ENCODE peak calls at places on chromosomes 11 and 22, in six cellular contexts. One of them, this sample, is unnamed.

GRCh38 chr22:50048066-50048765 is 9.9 kb downstream of the TTLL8 start:
- DNase-seq in OCI-LY7: no peak
- DNase-seq in body of pancreas: no peak
- DNase-seq in LNCaP clone FGC: no peak
- DNase-seq in ovary: no peak
- DNase-seq in GM12865: no peak
- DNase-seq in this sample: no peak

GRCh38 chr11:117809236-117810055 is 12.4 kb upstream of the DSCAML1 start:
- DNase-seq in ovary: peak
- DNase-seq in GM12865: peak
- DNase-seq in OCI-LY7: no peak
- DNase-seq in body of pancreas: peak
- DNase-seq in LNCaP clone FGC: no peak
- DNase-seq in this sample: peak

GRCh38 chr22:49019737-49020136 is 807.9 kb downstream of the BRD1 start:
- DNase-seq in LNCaP clone FGC: no peak
- DNase-seq in GM12865: no peak
- DNase-seq in body of pancreas: no peak
- DNase-seq in OCI-LY7: no peak
- DNase-seq in ovary: no peak
- DNase-seq in this sample: no peak

GRCh38 chr11:122642472-122642922 is 13.0 kb upstream of the UBASH3B start:
- DNase-seq in ovary: no peak
- DNase-seq in body of pancreas: peak
- DNase-seq in OCI-LY7: no peak
- DNase-seq in GM12865: no peak
- DNase-seq in LNCaP clone FGC: no peak
- DNase-seq in this sample: peak

GRCh38 chr11:47656284-47656915 is 14.0 kb upstream of the MTCH2 start:
- DNase-seq in body of pancreas: no peak
- DNase-seq in LNCaP clone FGC: no peak
- DNase-seq in OCI-LY7: no peak
- DNase-seq in ovary: no peak
- DNase-seq in GM12865: no peak
- DNase-seq in this sample: no peak

GRCh38 chr11:73141309-73142127 is 600 bp downstream of the FCHSD2 start:
- DNase-seq in body of pancreas: peak
- DNase-seq in OCI-LY7: peak
- DNase-seq in ovary: peak
- DNase-seq in GM12865: peak
- DNase-seq in LNCaP clone FGC: no peak
- DNase-seq in this sample: peak

GRCh38 chr11:58524232-58525036 is 16.5 kb upstream of the OR5B21 start:
- DNase-seq in OCI-LY7: peak
- DNase-seq in LNCaP clone FGC: peak
- DNase-seq in body of pancreas: peak
- DNase-seq in ovary: peak
- DNase-seq in GM12865: peak
- DNase-seq in this sample: peak

GRCh38 chr11:12175694-12176241 is 65.4 kb downstream of the MICAL2 start:
- DNase-seq in GM12865: peak
- DNase-seq in body of pancreas: no peak
- DNase-seq in LNCaP clone FGC: no peak
- DNase-seq in ovary: no peak
- DNase-seq in OCI-LY7: no peak
- DNase-seq in this sample: peak

GRCh38 chr22:47567741-47568140 is 805.3 kb downstream of the TBC1D22A start:
- DNase-seq in GM12865: no peak
- DNase-seq in ovary: no peak
- DNase-seq in body of pancreas: no peak
- DNase-seq in LNCaP clone FGC: no peak
- DNase-seq in OCI-LY7: no peak
- DNase-seq in this sample: no peak

GRCh38 chr11:124758355-124759267 is 3.5 kb downstream of the ESAM start:
- DNase-seq in GM12865: peak
- DNase-seq in ovary: peak
- DNase-seq in body of pancreas: peak
- DNase-seq in OCI-LY7: peak
- DNase-seq in LNCaP clone FGC: no peak
- DNase-seq in this sample: peak

GRCh38 chr22:21761086-21761485 is 25.5 kb upstream of the YPEL1 start:
- DNase-seq in GM12865: peak
- DNase-seq in body of pancreas: no peak
- DNase-seq in LNCaP clone FGC: no peak
- DNase-seq in OCI-LY7: no peak
- DNase-seq in ovary: no peak
- DNase-seq in this sample: no peak

GRCh38 chr11:110429614-110430266 is at the start of gene FDX1:
- DNase-seq in body of pancreas: peak
- DNase-seq in ovary: peak
- DNase-seq in GM12865: peak
- DNase-seq in LNCaP clone FGC: no peak
- DNase-seq in OCI-LY7: peak
- DNase-seq in this sample: peak
- TF ChIP-seq CTCF in body of pancreas: peak
- TF ChIP-seq CTCF in ovary: peak
- TF ChIP-seq CTCF in GM12865: peak
- TF ChIP-seq CTCF in LNCaP clone FGC: peak
- TF ChIP-seq CTCF in OCI-LY7: peak
- TF ChIP-seq CTCF in this sample: peak

DNA sequence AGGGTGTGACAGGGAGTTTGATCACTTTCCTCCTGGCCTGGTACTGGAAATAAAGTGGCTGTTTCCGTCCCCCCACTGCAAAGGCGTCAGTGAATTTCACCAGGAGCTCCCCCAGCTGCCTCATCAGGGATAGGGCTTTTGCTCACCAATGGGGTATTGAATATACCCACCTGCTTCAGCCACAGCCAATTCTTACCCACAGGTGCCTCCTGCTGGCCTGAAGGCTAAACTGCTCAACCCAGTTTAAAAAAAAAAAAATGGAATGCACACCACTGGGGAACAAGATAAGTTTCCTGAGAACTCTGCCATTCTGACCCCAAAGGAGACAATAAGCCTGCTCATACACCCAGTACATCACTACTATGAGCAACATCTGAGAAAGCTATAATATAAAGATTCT is 65.3 kb upstream of the MS4A8 start:
- DNase-seq in OCI-LY7: peak
- DNase-seq in ovary: no peak
- DNase-seq in LNCaP clone FGC: no peak
- DNase-seq in GM12865: peak
- DNase-seq in body of pancreas: no peak
- DNase-seq in this sample: no peak
- TF ChIP-seq CTCF in OCI-LY7: peak
- TF ChIP-seq CTCF in ovary: no peak
- TF ChIP-seq CTCF in LNCaP clone FGC: peak
- TF ChIP-seq CTCF in GM12865: peak
- TF ChIP-seq CTCF in body of pancreas: no peak
- TF ChIP-seq CTCF in this sample: no peak

DNA sequence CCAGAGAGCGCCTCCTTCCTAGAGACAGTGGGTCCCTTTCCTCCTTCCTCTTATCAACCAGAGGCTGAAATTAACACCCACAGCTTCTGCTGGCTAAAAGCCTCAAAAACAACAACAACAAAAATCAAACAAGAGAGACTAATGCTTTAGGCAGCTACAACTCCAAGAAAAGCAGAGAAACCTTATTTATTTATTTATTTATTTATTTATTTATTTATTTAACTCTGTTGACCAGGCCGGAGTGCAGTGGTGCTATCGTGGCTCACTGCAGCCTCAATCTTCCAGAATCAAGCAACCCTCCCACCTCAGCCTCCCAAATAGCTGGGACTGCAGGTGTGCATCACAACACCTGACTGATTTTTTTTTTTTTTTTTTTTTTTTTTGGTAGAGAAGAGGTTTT is 2.6 kb upstream of the B3GNT6 start:
- DNase-seq in OCI-LY7: no peak
- DNase-seq in body of pancreas: no peak
- DNase-seq in ovary: no peak
- DNase-seq in GM12865: no peak
- DNase-seq in LNCaP clone FGC: no peak
- DNase-seq in this sample: no peak
- TF ChIP-seq CTCF in OCI-LY7: no peak
- TF ChIP-seq CTCF in body of pancreas: no peak
- TF ChIP-seq CTCF in ovary: no peak
- TF ChIP-seq CTCF in GM12865: no peak
- TF ChIP-seq CTCF in LNCaP clone FGC: no peak
- TF ChIP-seq CTCF in this sample: no peak

DNA sequence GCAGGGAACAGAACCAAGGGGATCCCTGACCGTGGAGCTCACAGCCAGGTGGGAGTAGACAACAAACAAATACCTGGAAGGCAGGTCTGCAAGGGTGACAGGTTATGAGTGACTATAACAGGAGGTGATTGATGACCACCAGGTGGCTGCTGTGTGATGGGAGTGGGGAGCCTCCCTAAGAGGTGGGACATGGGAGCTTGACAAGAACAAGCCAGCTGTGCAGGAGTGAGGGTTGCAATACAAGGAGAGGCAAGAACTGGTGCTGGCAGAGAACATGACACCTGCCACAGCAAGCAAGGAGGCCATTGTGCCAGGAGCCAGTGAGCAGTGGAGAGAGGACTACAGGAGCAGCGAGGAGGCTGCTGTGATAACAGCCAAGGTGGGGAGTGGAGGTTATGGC is 20.5 kb downstream of the MFNG start:
- DNase-seq in GM12865: no peak
- DNase-seq in OCI-LY7: no peak
- DNase-seq in body of pancreas: no peak
- DNase-seq in LNCaP clone FGC: no peak
- DNase-seq in ovary: no peak
- DNase-seq in this sample: no peak
- TF ChIP-seq CTCF in GM12865: no peak
- TF ChIP-seq CTCF in OCI-LY7: peak
- TF ChIP-seq CTCF in body of pancreas: no peak
- TF ChIP-seq CTCF in LNCaP clone FGC: no peak
- TF ChIP-seq CTCF in ovary: no peak
- TF ChIP-seq CTCF in this sample: no peak

DNA sequence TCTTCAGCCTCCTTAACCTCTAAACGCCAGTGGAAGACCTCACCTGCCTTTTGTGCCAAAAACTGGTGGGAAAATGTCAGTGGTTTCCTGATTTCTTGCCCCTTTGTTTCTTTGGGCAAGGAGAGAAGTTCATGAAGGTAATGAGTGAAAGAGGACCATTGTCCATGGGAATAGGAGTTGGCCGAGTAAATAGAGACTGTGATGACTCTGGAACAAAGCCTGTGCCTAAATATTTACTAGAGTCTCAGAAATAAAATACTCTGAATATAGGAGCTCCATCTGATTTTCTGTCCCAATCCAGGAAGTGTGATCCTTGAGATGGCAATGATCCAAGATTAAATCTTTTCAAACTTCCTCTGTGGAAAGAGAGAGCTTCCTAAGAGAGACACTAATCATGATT is 12.0 kb downstream of the SLC5A1 start:
- DNase-seq in body of pancreas: no peak
- DNase-seq in LNCaP clone FGC: peak
- DNase-seq in ovary: no peak
- DNase-seq in GM12865: no peak
- DNase-seq in OCI-LY7: no peak
- DNase-seq in this sample: no peak
- TF ChIP-seq CTCF in body of pancreas: no peak
- TF ChIP-seq CTCF in LNCaP clone FGC: no peak
- TF ChIP-seq CTCF in ovary: no peak
- TF ChIP-seq CTCF in GM12865: no peak
- TF ChIP-seq CTCF in OCI-LY7: no peak
- TF ChIP-seq CTCF in this sample: no peak

GRCh38 chr11:13486926-13487660 is 8.7 kb downstream of the PTH start:
- DNase-seq in body of pancreas: peak
- DNase-seq in GM12865: peak
- DNase-seq in LNCaP clone FGC: no peak
- DNase-seq in OCI-LY7: peak
- DNase-seq in ovary: no peak
- DNase-seq in this sample: peak
- TF ChIP-seq CTCF in body of pancreas: peak
- TF ChIP-seq CTCF in GM12865: peak
- TF ChIP-seq CTCF in LNCaP clone FGC: no peak
- TF ChIP-seq CTCF in OCI-LY7: peak
- TF ChIP-seq CTCF in ovary: no peak
- TF ChIP-seq CTCF in this sample: peak

GRCh38 chr22:42685941-42686666 is 34.6 kb downstream of the A4GALT start:
- DNase-seq in body of pancreas: no peak
- DNase-seq in OCI-LY7: no peak
- DNase-seq in LNCaP clone FGC: no peak
- DNase-seq in GM12865: no peak
- DNase-seq in ovary: peak
- DNase-seq in this sample: no peak

GRCh38 chr22:42680648-42681047 is 31.5 kb upstream of the CYB5R3 start:
- DNase-seq in ovary: no peak
- DNase-seq in GM12865: no peak
- DNase-seq in OCI-LY7: no peak
- DNase-seq in body of pancreas: peak
- DNase-seq in LNCaP clone FGC: no peak
- DNase-seq in this sample: peak

GRCh38 chr22:42682113-42682851 is 33.1 kb upstream of the CYB5R3 start:
- DNase-seq in body of pancreas: no peak
- DNase-seq in OCI-LY7: no peak
- DNase-seq in GM12865: no peak
- DNase-seq in LNCaP clone FGC: peak
- DNase-seq in ovary: no peak
- DNase-seq in this sample: no peak

GRCh38 chr22:42684462-42685195 is 35.4 kb upstream of the CYB5R3 start:
- DNase-seq in OCI-LY7: no peak
- DNase-seq in GM12865: no peak
- DNase-seq in LNCaP clone FGC: no peak
- DNase-seq in body of pancreas: peak
- DNase-seq in ovary: no peak
- DNase-seq in this sample: no peak

DNA sequence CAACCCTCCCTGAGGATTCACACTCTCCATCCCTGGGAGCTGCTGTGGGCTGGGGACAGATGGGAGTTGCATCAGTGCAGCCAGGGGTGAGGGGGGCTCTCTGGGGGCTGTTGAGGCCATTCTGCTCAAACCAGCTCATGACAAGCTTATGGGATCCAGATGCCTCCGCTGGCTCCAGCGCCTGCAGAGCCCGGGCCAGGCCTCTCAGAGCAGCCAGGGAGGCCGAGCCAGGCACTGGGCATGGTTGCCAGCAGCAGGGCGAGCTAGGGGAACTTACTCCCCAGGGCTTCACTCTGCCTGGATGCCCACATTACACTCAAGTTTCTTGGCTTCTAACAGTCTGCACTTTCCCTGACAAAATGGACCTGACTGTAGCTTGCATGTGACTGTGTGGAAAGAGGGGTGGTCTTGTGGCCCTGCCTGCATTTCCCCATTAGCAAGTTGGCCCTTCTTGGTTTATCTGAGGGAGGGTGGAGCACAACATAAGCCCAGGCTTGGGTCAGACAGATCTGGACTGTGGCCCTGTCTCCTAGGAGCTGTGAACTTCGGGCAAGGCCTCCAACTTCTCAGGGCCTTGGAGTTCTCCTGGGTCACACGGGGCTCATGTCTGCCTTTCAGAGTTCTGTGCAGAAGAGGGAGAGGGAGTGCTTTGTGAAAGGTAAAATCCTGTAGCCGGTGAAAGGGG is 34.5 kb upstream of the CYB5R3 start:
- DNase-seq in body of pancreas: peak
- DNase-seq in GM12865: no peak
- DNase-seq in LNCaP clone FGC: no peak
- DNase-seq in OCI-LY7: no peak
- DNase-seq in ovary: no peak
- DNase-seq in this sample: peak
- TF ChIP-seq CTCF in body of pancreas: no peak
- TF ChIP-seq CTCF in GM12865: no peak
- TF ChIP-seq CTCF in LNCaP clone FGC: no peak
- TF ChIP-seq CTCF in OCI-LY7: no peak
- TF ChIP-seq CTCF in ovary: no peak
- TF ChIP-seq CTCF in this sample: no peak

GRCh38 chr11:133476570-133477262 is 55.6 kb downstream of the OPCML start:
- DNase-seq in GM12865: no peak
- DNase-seq in body of pancreas: no peak
- DNase-seq in OCI-LY7: no peak
- DNase-seq in LNCaP clone FGC: no peak
- DNase-seq in ovary: no peak
- DNase-seq in this sample: no peak
- TF ChIP-seq CTCF in GM12865: no peak
- TF ChIP-seq CTCF in body of pancreas: no peak
- TF ChIP-seq CTCF in OCI-LY7: no peak
- TF ChIP-seq CTCF in LNCaP clone FGC: no peak
- TF ChIP-seq CTCF in ovary: no peak
- TF ChIP-seq CTCF in this sample: no peak